ENCODE peak calls at places on chromosomes 13 and 19, in ten cellular contexts. M is left ventricle myocardium inferior; A is left lung; J is cardiac fibroblast; X is NCI-H2171; C is suprapubic skin; S is activated CD4-positive, CD25-positive, alpha-beta regulatory T cell; B is GM23248; N is germinal center; D is fibroblast of lung. K is an unnamed sample.

GRCh38 chr19:53597023-53597422 is 34.8 kb upstream of the DPRX start:
- DNase-seq in M (no peak), A (no peak), J (no peak), X (no peak), C (no peak), S (no peak), B (no peak), N (no peak), D (no peak), K (no peak)

GRCh38 chr13:28448959-28449358 is 46.0 kb downstream of the FLT1 start:
- DNase-seq in M (no peak), A (no peak), J (no peak), X (no peak), C (no peak), S (no peak), B (no peak), N (no peak), D (no peak), K (no peak)

GRCh38 chr13:40458283-40459031 is 208.0 kb downstream of the FOXO1 start:
- DNase-seq in M (no peak), A (no peak), J (no peak), X (peak; percentile 8), C (no peak), S (no peak), B (no peak), N (no peak), D (no peak), K (no peak)

GRCh38 chr19:57241181-57241580 is 749 bp downstream of the ZNF805 start:
- DNase-seq in M (no peak), A (no peak), J (peak; percentile 30), X (no peak), C (no peak), S (no peak), B (peak; percentile 57), N (peak; percentile 11), D (peak; percentile 43), K (no peak)

GRCh38 chr13:59722580-59722900 is 441.2 kb downstream of the DIAPH3 start:
- DNase-seq in M (no peak), A (no peak), J (no peak), X (no peak), C (no peak), S (no peak), B (no peak), N (no peak), D (no peak), K (no peak)

GRCh38 chr13:50592412-50593145 is 250.9 kb downstream of the DLEU7 start:
- DNase-seq in M (no peak), A (no peak), J (peak; percentile 91), X (no peak), C (no peak), S (no peak), B (peak; percentile 88), N (no peak), D (peak; percentile 92), K (no peak)

GRCh38 chr19:28943651-28944050 is 269.3 kb downstream of the UQCRFS1 start:
- DNase-seq in M (no peak), A (no peak), J (no peak), X (no peak), C (no peak), S (no peak), B (no peak), N (no peak), D (no peak), K (no peak)

GRCh38 chr13:106573855-106574254 is 5.9 kb upstream of the ARGLU1 start:
- DNase-seq in M (peak; percentile 49), A (peak; percentile 56), J (peak; percentile 47), X (no peak), C (peak; percentile 70), S (no peak), B (peak; percentile 69), N (no peak), D (peak; percentile 55), K (no peak)

GRCh38 chr19:32519023-32519422 is 62.0 kb upstream of the PDCD5 start:
- DNase-seq in M (no peak), A (no peak), J (peak; percentile 45), X (no peak), C (no peak), S (no peak), B (no peak), N (no peak), D (no peak), K (no peak)

GRCh38 chr19:29873024-29873800 is 61.4 kb downstream of the CCNE1 start:
- DNase-seq in M (peak; percentile 47), A (peak; percentile 47), J (peak; percentile 20), X (peak; percentile 73), C (peak; percentile 71), S (peak; percentile 49), B (peak; percentile 57), N (peak; percentile 77), D (peak; percentile 7), K (no peak)

GRCh38 chr19:1214299-1214861 is 8.8 kb downstream of the STK11 start:
- DNase-seq in M (no peak), A (no peak), J (no peak), X (no peak), C (no peak), S (no peak), B (no peak), N (no peak), D (no peak), K (peak; percentile 23)

GRCh38 chr19:31054430-31054829 is 294.8 kb downstream of the TSHZ3 start:
- DNase-seq in M (peak; percentile 28), A (peak; percentile 35), J (peak; percentile 78), X (no peak), C (no peak), S (no peak), B (peak; percentile 74), N (no peak), D (peak; percentile 63), K (no peak)

GRCh38 chr19:31349160-31349881 is at the start of gene TSHZ3:
- DNase-seq in M (peak; percentile 86), A (peak; percentile 87), J (peak; percentile 91), X (no peak), C (peak; percentile 87), S (no peak), B (peak; percentile 84), N (no peak), D (peak; percentile 87), K (peak; percentile 79)

GRCh38 chr13:51971520-51972426 is 39.5 kb downstream of the ATP7B start:
- DNase-seq in M (no peak), A (no peak), J (no peak), X (no peak), C (no peak), S (no peak), B (no peak), N (no peak), D (no peak), K (no peak)

GRCh38 chr13:52348983-52349780 is 56.8 kb downstream of the THSD1 start:
- DNase-seq in M (no peak), A (no peak), J (peak; percentile 79), X (no peak), C (no peak), S (no peak), B (peak; percentile 92), N (no peak), D (peak; percentile 92), K (no peak)

GRCh38 chr13:51518847-51519246 is 65.4 kb upstream of the WDFY2 start:
- DNase-seq in M (no peak), A (no peak), J (peak; percentile 75), X (no peak), C (no peak), S (no peak), B (peak; percentile 91), N (no peak), D (peak; percentile 44), K (no peak)

GRCh38 chr19:54309811-54310210 is 3.2 kb downstream of the LILRA5 start:
- DNase-seq in M (no peak), A (no peak), J (no peak), X (no peak), C (no peak), S (no peak), B (no peak), N (no peak), D (no peak), K (no peak)

GRCh38 chr19:2543463-2544442 is 67.8 kb downstream of the GADD45B start:
- DNase-seq in M (peak; percentile 94), A (peak; percentile 94), J (peak; percentile 99), X (peak; percentile 81), C (peak; percentile 96), S (peak; percentile 44), B (peak; percentile 100), N (peak; percentile 47), D (peak; percentile 99), K (peak; percentile 89)

GRCh38 chr13:45615501-45616101 is at the start of gene ERICH6B:
- DNase-seq in M (peak; percentile 19), A (no peak), J (peak; percentile 18), X (peak; percentile 10), C (no peak), S (no peak), B (no peak), N (no peak), D (peak; percentile 36), K (no peak)

GRCh38 chr13:51453308-51453958 is 597 bp upstream of the INTS6 start:
- DNase-seq in M (peak; percentile 88), A (peak; percentile 84), J (no peak), X (peak; percentile 82), C (peak; percentile 88), S (peak; percentile 70), B (peak; percentile 87), N (peak; percentile 84), D (no peak), K (no peak)

GRCh38 chr13:80337011-80337688 is 3.8 kb downstream of the SPRY2 start:
- DNase-seq in M (no peak), A (no peak), J (peak; percentile 28), X (no peak), C (no peak), S (no peak), B (peak; percentile 30), N (no peak), D (peak; percentile 26), K (peak; percentile 57)

GRCh38 chr13:44837250-44837649 is 152.0 kb downstream of the NUFIP1 start:
- DNase-seq in M (no peak), A (no peak), J (peak; percentile 55), X (no peak), C (no peak), S (no peak), B (peak; percentile 66), N (no peak), D (peak; percentile 65), K (no peak)

GRCh38 chr13:80342541-80343371 is 1.8 kb upstream of the SPRY2 start:
- DNase-seq in M (peak; percentile 91), A (peak; percentile 86), J (peak; percentile 82), X (no peak), C (peak; percentile 88), S (peak; percentile 11), B (peak; percentile 86), N (peak; percentile 62), D (peak; percentile 64), K (peak; percentile 91)